ENCODE peak calls at places on chromosomes 6 and 20, in four cellular contexts. T is mesendoderm, V is tibial artery, L is dorsolateral prefrontal cortex. R is an unnamed sample.

GRCh38 chr20:20553534-20553933 is 158.9 kb downstream of the RALGAPA2 start:
- DNase-seq in T (no peak), V (no peak), L (no peak), R (no peak)

GRCh38 chr6:106739387-106739786 is 110.0 kb downstream of the QRSL1 start:
- DNase-seq in T (no peak), V (peak; percentile 92), L (peak; percentile 23), R (no peak)

GRCh38 chr6:30154709-30155521 is 6.1 kb downstream of the TRIM10 start:
- DNase-seq in T (no peak), V (no peak), L (no peak), R (no peak)

GRCh38 chr6:56292505-56293181 is 45.3 kb upstream of the COL21A1 start:
- DNase-seq in T (peak; percentile 77), V (no peak), L (no peak), R (no peak)

GRCh38 chr6:15614277-15614676 is 48.6 kb downstream of the DTNBP1 start:
- DNase-seq in T (no peak), V (no peak), L (no peak), R (no peak)

GRCh38 chr6:116971959-116972358 is 94.9 kb downstream of the RFX6 start:
- DNase-seq in T (peak; percentile 60), V (no peak), L (no peak), R (no peak)

GRCh38 chr20:987677-988076 is 14.4 kb downstream of the RSPO4 start:
- DNase-seq in T (no peak), V (no peak), L (no peak), R (no peak)

GRCh38 chr6:42120895-42121865 is 21.2 kb downstream of the C6orf132 start:
- DNase-seq in T (peak; percentile 41), V (no peak), L (no peak), R (no peak)

GRCh38 chr6:29747688-29748250 is 24.5 kb downstream of the HLA-F start:
- DNase-seq in T (peak; percentile 24), V (no peak), L (no peak), R (no peak)

GRCh38 chr6:12033770-12034169 is 21.7 kb downstream of the HIVEP1 start:
- DNase-seq in T (no peak), V (no peak), L (no peak), R (no peak)

GRCh38 chr6:44072959-44073611 is 54.2 kb downstream of the MRPL14 start:
- DNase-seq in T (peak; percentile 91), V (peak; percentile 90), L (peak; percentile 55), R (peak; percentile 81)

GRCh38 chr6:2839195-2839981 is 2.3 kb downstream of the SERPINB1 start:
- DNase-seq in T (no peak), V (no peak), L (no peak), R (no peak)

GRCh38 chr20:2692036-2692885 is at the start of gene EBF4:
- DNase-seq in T (peak; percentile 29), V (peak; percentile 75), L (no peak), R (peak; percentile 80)

GRCh38 chr6:148367418-148368024 is 24.9 kb downstream of the SASH1 start:
- DNase-seq in T (peak; percentile 74), V (peak; percentile 76), L (no peak), R (peak; percentile 78)

GRCh38 chr6:79878142-79878748 is 69.1 kb downstream of the ELOVL4 start:
- DNase-seq in T (no peak), V (no peak), L (no peak), R (no peak)

GRCh38 chr20:36082516-36082915 is 72.0 kb upstream of the EPB41L1 start:
- DNase-seq in T (no peak), V (no peak), L (no peak), R (no peak)

GRCh38 chr20:3045042-3045815 is 623 bp upstream of the MRPS26 start:
- DNase-seq in T (no peak), V (peak; percentile 91), L (peak; percentile 55), R (peak; percentile 94)

GRCh38 chr20:63036266-63036665 is 29.5 kb upstream of the BHLHE23 start:
- DNase-seq in T (no peak), V (peak; percentile 50), L (no peak), R (peak; percentile 44)
- H3K27ac ChIP-seq in T (no peak overlapping the region), V (no peak overlapping the region), L (no peak overlapping the region), R (no peak overlapping the region)

GRCh38 chr6:53064726-53065265 is 408 bp upstream of the FBXO9 start:
- DNase-seq in T (peak; percentile 99), V (peak; percentile 99), L (peak; percentile 95), R (peak; percentile 98)

GRCh38 chr6:53065266-53066058 is at the start of gene FBXO9:
- DNase-seq in T (peak; percentile 46), V (peak; percentile 85), L (peak; percentile 67), R (peak; percentile 82)

GRCh38 chr6:53066059-53066406 is 829 bp downstream of the FBXO9 start:
- DNase-seq in T (peak; percentile 47), V (peak; percentile 72), L (no peak), R (peak; percentile 85)

GRCh38 chr6:53059648-53060589 is 5.3 kb upstream of the FBXO9 start:
- DNase-seq in T (peak; percentile 56), V (no peak), L (no peak), R (no peak)

GRCh38 chr6:53062369-53062639 is 2.9 kb upstream of the FBXO9 start:
- DNase-seq in T (no peak), V (no peak), L (no peak), R (no peak)
- H3K27ac ChIP-seq in T (no peak overlapping the region), V (peak overlapping the region; percentile 97), L (peak overlapping the region; percentile 98), R (peak overlapping the region; percentile 97)

DNA sequence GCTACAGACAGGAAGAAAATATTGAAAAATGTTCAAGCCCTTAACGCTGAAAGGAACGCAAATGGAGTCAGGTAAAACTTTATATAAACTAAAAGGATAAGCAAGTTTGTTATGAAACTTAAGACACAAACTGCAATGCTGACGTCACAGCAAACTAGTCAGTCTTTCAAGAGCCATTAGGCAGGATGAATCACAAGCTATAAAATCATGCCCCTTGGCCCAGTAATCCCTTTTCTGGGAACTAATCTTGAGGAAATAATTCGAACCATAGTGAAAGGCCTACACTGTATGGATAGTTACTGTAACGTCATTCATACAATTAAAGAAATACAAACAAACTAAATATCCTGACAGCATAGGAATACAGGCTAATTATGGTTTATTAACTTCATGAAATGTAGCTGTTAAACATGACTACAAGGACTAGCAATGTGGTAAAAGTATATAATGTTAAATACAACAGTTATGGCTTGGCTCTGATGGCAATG is 42.7 kb upstream of the HINT3 start:
- DNase-seq in T (no peak), V (no peak), L (no peak), R (no peak)
- H3K27ac ChIP-seq in T (no peak overlapping the region), V (peak overlapping the region; percentile 10), L (no peak overlapping the region), R (no peak overlapping the region)

GRCh38 chr6:82488403-82488802 is 124.8 kb downstream of the TPBG start:
- DNase-seq in T (no peak), V (no peak), L (no peak), R (no peak)
- H3K27ac ChIP-seq in T (no peak overlapping the region), V (no peak overlapping the region), L (no peak overlapping the region), R (no peak overlapping the region)